ENCODE peak calls at places on chromosomes 7 and 10, in four cellular contexts. V is hepatocyte, U is mucosa of descending colon, G is GM06990. Z is an unnamed sample.

GRCh38 chr10:22468570-22469320 is 123.4 kb downstream of the SPAG6 start:
- DNase-seq in V (no peak), U (no peak), G (no peak), Z (no peak)

GRCh38 chr7:158728911-158729645 is 24.5 kb upstream of the NCAPG2 start:
- DNase-seq in V (no peak), U (no peak), G (no peak), Z (no peak)

GRCh38 chr7:100817097-100817496 is 10.2 kb downstream of the EPHB4 start:
- DNase-seq in V (no peak), U (no peak), G (no peak), Z (no peak)

GRCh38 chr10:51503378-51503777 is 196.0 kb downstream of the CSTF2T start:
- DNase-seq in V (no peak), U (no peak), G (no peak), Z (no peak)

GRCh38 chr7:95840953-95841950 is 68.9 kb downstream of the DYNC1I1 start:
- DNase-seq in V (no peak), U (no peak), G (peak; percentile 1), Z (peak; percentile 8)

GRCh38 chr7:116859323-116859722 is 3.1 kb upstream of the CAPZA2 start:
- DNase-seq in V (no peak), U (no peak), G (no peak), Z (peak; percentile 78)

GRCh38 chr7:94529516-94529915 is 19.9 kb downstream of the CASD1 start:
- DNase-seq in V (no peak), U (no peak), G (no peak), Z (peak; percentile 4)

GRCh38 chr7:30921540-30921930 is 9.9 kb downstream of the AQP1 start:
- DNase-seq in V (no peak), U (peak; percentile 21), G (no peak), Z (no peak)

GRCh38 chr7:98646465-98646864 is 29.4 kb downstream of the NPTX2 start:
- DNase-seq in V (no peak), U (no peak), G (no peak), Z (no peak)

GRCh38 chr10:114822771-114823463 is 1.3 kb downstream of the FHIP2A start:
- DNase-seq in V (peak; percentile 16), U (no peak), G (no peak), Z (peak; percentile 83)

GRCh38 chr7:32507416-32507815 is 12.1 kb downstream of the AVL9 start:
- DNase-seq in V (no peak), U (no peak), G (no peak), Z (no peak)

GRCh38 chr10:98323221-98324164 is 55.5 kb upstream of the LOXL4 start:
- DNase-seq in V (peak; percentile 44), U (peak; percentile 34), G (no peak), Z (peak; percentile 63)

GRCh38 chr7:137501561-137501960 is 158.0 kb upstream of the PTN start:
- DNase-seq in V (no peak), U (no peak), G (no peak), Z (no peak)

GRCh38 chr7:157140118-157140905 is 1.6 kb downstream of the UBE3C start:
- DNase-seq in V (no peak), U (no peak), G (no peak), Z (no peak)
- H3K4me3 ChIP-seq in V (peak overlapping the region; percentile 75), U (no peak overlapping the region), G (peak overlapping the region; percentile 89), Z (peak overlapping the region; percentile 70)

DNA sequence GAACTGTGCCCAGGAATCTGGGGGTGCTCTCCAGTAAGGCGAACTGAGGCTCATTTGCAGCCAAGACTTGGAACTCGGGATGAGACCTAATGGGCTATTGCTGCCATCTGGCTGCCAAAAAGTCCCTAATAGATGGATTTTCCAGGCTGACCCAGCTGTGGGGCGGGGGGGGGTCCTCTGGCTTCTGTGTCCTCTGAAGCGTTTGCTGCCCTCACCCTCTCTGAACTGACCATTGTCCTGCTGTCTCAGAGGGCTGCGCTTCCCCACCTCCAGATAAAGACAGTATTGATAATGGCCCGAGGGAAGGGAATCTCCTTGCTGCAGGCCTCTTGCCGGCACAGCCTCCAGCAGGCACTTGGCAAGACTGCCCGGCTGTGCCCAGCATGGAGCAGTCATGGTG is 46.6 kb downstream of the CLEC2L start:
- DNase-seq in V (no peak), U (no peak), G (no peak), Z (no peak)
- TF ChIP-seq CTCF in V (no peak), U (no peak), G (no peak), Z (peak; percentile 24)

GRCh38 chr10:26335574-26336093 is 102.5 kb upstream of the APBB1IP start:
- DNase-seq in V (no peak), U (no peak), G (peak; percentile 18), Z (no peak)
- H3K4me3 ChIP-seq in V (no peak overlapping the region), U (no peak overlapping the region), G (peak overlapping the region; percentile 65), Z (no peak overlapping the region)

DNA sequence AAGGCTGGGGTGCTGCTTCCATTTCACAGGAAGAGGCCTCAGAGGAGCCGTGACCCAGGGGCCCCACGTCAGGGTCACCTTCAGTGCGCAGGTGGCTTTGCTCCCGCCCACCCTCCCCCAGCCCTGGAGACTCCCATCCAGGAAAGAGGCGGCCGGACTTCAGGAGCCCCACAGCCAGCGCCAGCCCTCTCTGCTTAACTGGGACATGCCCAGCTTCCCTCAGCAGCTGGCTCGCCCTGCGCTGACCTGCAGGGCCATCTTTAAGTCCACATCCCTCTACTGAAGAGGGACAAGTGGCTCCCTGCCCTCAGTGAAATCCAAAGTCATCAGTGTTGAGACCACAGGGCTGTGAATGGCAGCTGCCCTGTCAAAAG is 141.9 kb upstream of the PPP2R2D start:
- DNase-seq in V (no peak), U (no peak), G (no peak), Z (no peak)
- TF ChIP-seq CTCF in V (no peak), U (no peak), G (no peak), Z (no peak)

GRCh38 chr7:13731643-13732042 is 257.8 kb downstream of the ETV1 start:
- DNase-seq in V (no peak), U (no peak), G (no peak), Z (no peak)
- H3K4me3 ChIP-seq in V (no peak overlapping the region), U (no peak overlapping the region), G (no peak overlapping the region), Z (no peak overlapping the region)